ENCODE peak calls at places on chromosomes 13 and 19, in nine cellular contexts. A is C1 segment of cervical spinal cord, N is ovary, C is nucleus accumbens, Q is DMS153, G is tibial artery, E is heart left ventricle, B is OCI-M1, L is HTR-8/SVneo. T is an unnamed sample.

GRCh38 chr13:114067886-114068722 is 64.3 kb downstream of the RASA3 start:
- DNase-seq in A (no peak), E (no peak), L (no peak), C (no peak), N (no peak), Q (no peak), B (no peak), G (peak), T (no peak)

GRCh38 chr13:48333976-48334375 is 30.4 kb downstream of the RB1 start:
- DNase-seq in L (no peak), B (no peak), N (no peak), C (no peak), G (no peak), Q (no peak), A (no peak), E (no peak), T (no peak)

GRCh38 chr19:7450243-7451223 is 38.3 kb downstream of the PEX11G start:
- DNase-seq in A (no peak), N (no peak), L (no peak), Q (no peak), E (no peak), C (no peak), B (no peak), G (no peak), T (no peak)

GRCh38 chr13:46743191-46743590 is 53.8 kb downstream of the ESD start:
- DNase-seq in E (no peak), L (no peak), A (no peak), B (no peak), Q (no peak), N (no peak), G (no peak), C (no peak), T (no peak)

GRCh38 chr13:32902898-32903297 is 113.3 kb upstream of the KL start:
- DNase-seq in A (no peak), L (no peak), C (no peak), E (peak), B (no peak), N (peak), G (peak), Q (no peak), T (no peak)

GRCh38 chr19:44757057-44757734 is 8.7 kb downstream of the BCL3 start:
- DNase-seq in Q (no peak), C (no peak), G (peak), B (no peak), N (peak), L (no peak), A (no peak), E (peak), T (no peak)

GRCh38 chr13:29570058-29570654 is 25.3 kb downstream of the SLC7A1 start:
- DNase-seq in A (no peak), L (no peak), G (no peak), N (no peak), C (no peak), B (no peak), Q (no peak), E (no peak), T (no peak)

GRCh38 chr13:19927117-19927734 is 31.3 kb upstream of the ZMYM2 start:
- DNase-seq in G (no peak), Q (peak), A (no peak), C (no peak), N (no peak), L (peak), E (no peak), B (peak), T (peak)

GRCh38 chr13:95553614-95554385 is 1.3 kb downstream of the CLDN10 start:
- DNase-seq in G (no peak), Q (peak), L (no peak), B (no peak), E (no peak), C (no peak), A (no peak), N (no peak), T (no peak)

GRCh38 chr19:31421856-31422255 is 72.6 kb upstream of the TSHZ3 start:
- DNase-seq in A (no peak), L (no peak), E (no peak), B (no peak), N (no peak), C (no peak), Q (no peak), G (no peak), T (no peak)

GRCh38 chr13:73331556-73331955 is 272.8 kb downstream of the KLF5 start:
- DNase-seq in N (no peak), C (no peak), G (no peak), L (no peak), B (no peak), A (no peak), Q (no peak), E (no peak), T (no peak)

GRCh38 chr19:46919324-46919723 is 58.5 kb downstream of the ARHGAP35 start:
- DNase-seq in E (no peak), C (no peak), N (no peak), Q (no peak), G (no peak), A (no peak), L (no peak), B (no peak), T (no peak)

GRCh38 chr19:45577111-45577905 is 7.3 kb downstream of the OPA3 start:
- DNase-seq in B (no peak), Q (no peak), E (no peak), A (no peak), N (no peak), C (no peak), G (no peak), L (peak), T (peak)

T was measured in A549.